ENCODE peak calls at places on chromosomes 13 and 19, in nine cellular contexts. M, B, D, I, Q, K, S, Y and X are unnamed samples.

GRCh38 chr19:55591555-55591954 is 7.8 kb downstream of the FIZ1 start:
- DNase-seq in K (no peak), I (no peak), Y (no peak), M (no peak), D (no peak), B (no peak), Q (no peak), S (no peak), X (no peak)

GRCh38 chr19:29806098-29806866 is 5.5 kb upstream of the CCNE1 start:
- DNase-seq in Y (no peak), M (peak; percentile 72), I (no peak), B (no peak), D (peak; percentile 20), K (no peak), Q (no peak), S (no peak), X (no peak)

GRCh38 chr19:13881692-13882418 is 4.9 kb downstream of the NANOS3 start:
- DNase-seq in I (no peak), D (peak; percentile 84), B (no peak), K (no peak), Q (peak; percentile 36), Y (no peak), M (peak; percentile 53), S (no peak), X (no peak)

GRCh38 chr19:54418030-54418929 is 3.0 kb downstream of the TTYH1 start:
- DNase-seq in D (peak; percentile 36), I (no peak), Q (no peak), B (no peak), Y (no peak), K (no peak), M (no peak), S (no peak), X (peak; percentile 72)

GRCh38 chr13:21541980-21542379 is 62.0 kb downstream of the MICU2 start:
- DNase-seq in S (peak; percentile 39), K (no peak), I (no peak), Q (no peak), Y (no peak), D (no peak), B (no peak), M (no peak), X (no peak)

GRCh38 chr13:84430015-84430414 is 547.7 kb upstream of the SLITRK1 start:
- DNase-seq in B (no peak), I (no peak), Y (no peak), M (no peak), D (peak; percentile 72), K (no peak), Q (no peak), S (peak; percentile 64), X (no peak)

GRCh38 chr13:76210262-76210661 is 574.1 kb downstream of the LMO7 start:
- DNase-seq in D (no peak), Y (no peak), M (peak; percentile 67), B (no peak), Q (no peak), S (no peak), I (no peak), K (no peak), X (no peak)

GRCh38 chr13:101695870-101696516 is 243.5 kb downstream of the ITGBL1 start:
- DNase-seq in S (no peak), B (no peak), Q (no peak), D (peak; percentile 81), K (no peak), M (peak; percentile 32), Y (no peak), I (no peak), X (no peak)

GRCh38 chr13:76418404-76418803 is 467.8 kb downstream of the KCTD12 start:
- DNase-seq in S (no peak), I (no peak), K (no peak), M (no peak), Q (no peak), D (no peak), Y (no peak), B (no peak), X (no peak)

GRCh38 chr19:50654882-50655281 is 5.6 kb downstream of the C19orf81 start:
- DNase-seq in Y (no peak), K (no peak), Q (no peak), S (no peak), I (no peak), B (no peak), M (no peak), D (no peak), X (no peak)

GRCh38 chr13:51315658-51316057 is 23.8 kb upstream of the SERPINE3 start:
- DNase-seq in B (no peak), Y (no peak), M (no peak), K (no peak), S (peak; percentile 73), D (no peak), I (no peak), Q (no peak), X (no peak)

GRCh38 chr19:35240322-35240721 is 8.5 kb upstream of the LSR start:
- DNase-seq in S (no peak), Q (no peak), I (no peak), B (no peak), M (no peak), Y (no peak), D (no peak), K (no peak), X (no peak)

GRCh38 chr19:49746206-49746958 is 16.7 kb downstream of the TSKS start:
- DNase-seq in Y (no peak), M (peak; percentile 69), Q (no peak), S (peak; percentile 75), K (no peak), B (no peak), I (no peak), D (peak; percentile 32), X (no peak)

GRCh38 chr13:26017196-26017921 is 34.5 kb downstream of the SHISA2 start:
- DNase-seq in M (peak; percentile 39), B (no peak), Y (no peak), K (no peak), D (no peak), I (no peak), S (peak; percentile 48), Q (no peak), X (peak; percentile 54)